ENCODE peak calls at places on chromosome 14, in six cellular contexts. Q is ovary, G is breast epithelium, R is thyroid gland, L is body of pancreas, V is heart left ventricle. N is an unnamed sample. For H3K4me1, the result is how much of the 10 kb centered on the place peaks cover.

GRCh38 chr14:77181603-77182437 is at the start of gene TMEM63C:
- DNase-seq in Q (no peak), G (peak), R (peak), L (peak), V (no peak), N (no peak)

GRCh38 chr14:105627701-105628100 is 101.3 kb downstream of the TMEM121 start:
- DNase-seq in Q (no peak), G (no peak), R (no peak), L (no peak), V (no peak), N (no peak)

GRCh38 chr14:64040044-64040443 is 187.2 kb downstream of the SYNE2 start:
- DNase-seq in Q (no peak), G (no peak), R (no peak), L (no peak), V (no peak), N (no peak)

GRCh38 chr14:20905661-20906060 is 14.5 kb downstream of the RNASE3 start:
- DNase-seq in Q (no peak), G (no peak), R (no peak), L (no peak), V (no peak), N (no peak)

GRCh38 chr14:70096866-70097265 is 91.9 kb downstream of the SLC8A3 start:
- DNase-seq in Q (no peak), G (no peak), R (no peak), L (no peak), V (no peak), N (no peak)

GRCh38 chr14:60051690-60052324 is 39.9 kb upstream of the PCNX4 start:
- DNase-seq in Q (no peak), G (no peak), R (no peak), L (no peak), V (no peak), N (no peak)

GRCh38 chr14:94598816-94599655 is 13.2 kb upstream of the SERPINA3 start:
- DNase-seq in Q (peak), G (peak), R (peak), L (peak), V (no peak), N (peak)

GRCh38 chr14:38309522-38310262 is 53.8 kb upstream of the CLEC14A start:
- DNase-seq in Q (no peak), G (no peak), R (no peak), L (no peak), V (no peak), N (no peak)

GRCh38 chr14:90732142-90732541 is 84.1 kb downstream of the TTC7B start:
- DNase-seq in Q (no peak), G (no peak), R (no peak), L (no peak), V (no peak), N (no peak)

DNA sequence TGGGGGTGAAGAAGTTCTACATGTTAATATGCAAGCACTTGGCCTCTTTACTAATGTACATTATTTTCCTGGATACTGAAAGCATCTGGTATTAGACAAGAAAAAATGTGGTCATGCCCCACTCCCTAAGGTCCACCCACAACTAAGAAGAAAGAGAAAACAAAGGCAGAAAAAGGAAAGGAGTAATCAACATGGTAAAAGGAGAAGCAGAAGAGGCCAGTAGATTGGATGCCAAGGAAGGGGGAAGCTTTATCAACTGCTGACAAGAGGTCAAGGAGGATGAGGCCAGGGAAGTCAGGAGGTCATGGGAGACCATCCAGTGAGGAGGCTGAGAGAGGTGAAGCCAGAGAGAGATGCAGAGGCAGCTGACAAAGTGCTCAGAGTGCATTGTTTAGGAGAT is 383.5 kb downstream of the ZFP36L1 start:
- DNase-seq in Q (no peak), G (no peak), R (no peak), L (no peak), V (no peak), N (no peak)
- H3K4me1 ChIP-seq in Q (under half), G (under half), R (under half), L (under half), V (under half), N (under half)

GRCh38 chr14:61860294-61860918 is 98.2 kb downstream of the SNAPC1 start:
- DNase-seq in Q (no peak), G (no peak), R (peak), L (peak), V (no peak), N (no peak)
- TF ChIP-seq CTCF in Q (no peak), G (peak), R (peak), L (peak), V (peak), N (peak)

GRCh38 chr14:100827140-100827517 is 1.2 kb downstream of the MEG3 start:
- DNase-seq in Q (peak), G (no peak), R (no peak), L (no peak), V (no peak), N (no peak)

GRCh38 chr14:100824156-100824555 is 1.8 kb upstream of the MEG3 start:
- DNase-seq in Q (peak), G (no peak), R (peak), L (no peak), V (peak), N (peak)

GRCh38 chr14:100826371-100827139 is 637 bp downstream of the MEG3 start:
- DNase-seq in Q (no peak), G (no peak), R (no peak), L (no peak), V (peak), N (no peak)

GRCh38 chr14:100824946-100825690 is 800 bp upstream of the MEG3 start:
- DNase-seq in Q (no peak), G (no peak), R (no peak), L (no peak), V (peak), N (no peak)

DNA sequence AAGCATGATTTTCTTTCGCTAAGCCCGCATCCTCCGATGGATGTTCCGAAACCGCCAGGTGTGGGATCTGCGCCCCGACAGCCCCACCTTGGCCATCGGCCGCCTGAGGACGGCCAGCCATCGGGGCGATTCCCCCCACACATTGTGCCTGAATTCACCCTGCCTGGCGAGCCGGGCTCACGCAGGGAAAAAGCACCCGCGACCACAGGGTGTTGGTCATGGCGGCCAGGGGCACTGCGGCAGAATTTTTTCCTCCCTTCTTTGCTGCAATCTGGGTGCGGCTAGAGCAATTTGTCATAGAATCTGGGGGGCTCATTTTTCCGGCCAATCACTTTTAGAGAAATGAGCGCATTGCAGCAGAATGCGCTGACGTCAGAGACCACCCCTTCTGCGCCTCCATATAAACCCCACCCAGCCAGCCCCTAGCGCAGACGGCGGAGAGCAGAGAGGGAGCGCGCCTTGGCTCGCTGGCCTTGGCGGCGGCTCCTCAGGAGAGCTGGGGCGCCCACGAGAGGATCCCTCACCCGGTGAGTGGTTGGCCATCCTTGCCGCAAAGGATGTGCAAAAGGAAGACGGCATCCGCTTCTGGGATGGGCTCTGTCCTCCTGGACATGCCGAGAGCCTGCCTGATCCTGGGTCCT is at the start of gene MEG3:
- DNase-seq in Q (peak), G (peak), R (peak), L (peak), V (peak), N (peak)
- TF ChIP-seq POLR2A in Q (peak), G (peak), R (peak), L (peak), V (peak), N (peak)

GRCh38 chr14:54699735-54700134 is 132.8 kb downstream of the SAMD4A start:
- DNase-seq in Q (no peak), G (no peak), R (no peak), L (no peak), V (no peak), N (no peak)
- H3K4me1 ChIP-seq in Q (under half), G (under half), R (under half), L (under half), V (under half), N (under half)

DNA sequence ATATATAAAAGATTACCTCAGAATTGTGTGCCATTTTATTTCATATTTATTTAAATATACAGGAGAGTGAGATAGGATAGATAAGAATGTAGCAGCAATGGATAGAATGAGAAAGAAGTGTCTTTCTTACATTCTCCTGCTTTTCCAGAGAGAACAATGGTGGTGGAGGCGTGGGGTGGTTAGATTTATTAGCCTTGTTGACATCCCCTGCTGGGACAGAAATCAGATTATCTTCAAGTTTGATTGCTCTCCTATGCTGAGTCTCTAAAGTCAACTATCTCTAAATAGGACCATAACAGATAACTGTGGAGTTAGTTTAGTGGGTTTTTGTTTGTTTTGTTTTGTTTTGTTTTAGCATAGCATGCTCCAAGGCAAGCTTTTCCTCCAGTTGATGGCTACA is 397.6 kb downstream of the LRFN5 start:
- DNase-seq in Q (no peak), G (no peak), R (no peak), L (no peak), V (no peak), N (no peak)
- TF ChIP-seq CTCF in Q (no peak), G (no peak), R (no peak), L (no peak), V (no peak), N (no peak)

DNA sequence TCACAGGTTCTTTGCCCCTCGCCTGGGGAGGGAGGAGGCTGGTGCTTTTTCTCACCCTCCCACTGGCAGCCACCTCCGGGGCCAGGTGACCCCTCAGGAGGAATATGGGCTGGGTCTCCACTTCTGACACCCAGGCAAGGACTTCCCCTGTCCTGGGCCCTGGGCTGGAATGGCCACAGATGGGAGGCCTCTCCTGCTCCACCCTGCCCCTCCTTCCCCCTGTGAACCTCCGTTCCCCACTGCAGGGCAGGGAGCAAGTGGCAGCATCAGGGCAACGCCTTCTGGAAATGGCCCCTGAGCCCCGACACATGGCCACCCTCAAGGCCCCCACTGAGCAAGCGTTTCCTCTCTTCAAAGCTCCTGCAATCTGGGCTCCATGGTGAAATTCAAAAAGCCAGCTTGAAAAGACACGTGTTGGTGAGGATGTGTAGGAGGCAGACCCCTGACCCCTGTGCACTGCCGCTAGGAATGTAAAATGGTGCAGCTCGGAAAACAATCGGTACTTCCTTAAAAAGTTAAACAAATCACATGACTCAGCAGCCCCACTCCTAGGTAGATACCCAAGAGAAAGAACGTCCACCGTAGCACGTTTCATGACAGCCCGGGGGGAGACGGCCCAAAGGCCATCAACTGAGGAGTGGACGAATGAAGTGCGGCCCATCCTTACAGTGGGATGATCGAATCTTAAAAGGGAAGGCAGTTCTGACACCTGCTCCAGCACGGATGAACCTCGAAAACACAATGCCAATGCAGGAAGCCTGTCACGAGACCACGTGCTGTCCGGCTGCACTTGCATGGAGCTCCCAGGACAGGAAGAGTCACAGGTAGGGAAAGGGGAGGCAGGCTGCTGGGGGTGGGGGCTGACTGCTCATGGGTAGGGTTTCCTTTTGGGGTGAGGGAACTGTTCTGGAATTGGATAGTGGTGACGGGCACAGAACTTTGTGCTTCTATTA is 11.5 kb downstream of the XRCC3 start:
- DNase-seq in Q (no peak), G (no peak), R (no peak), L (no peak), V (peak), N (no peak)
- TF ChIP-seq POLR2A in Q (no peak), G (no peak), R (no peak), L (no peak), V (no peak), N (no peak)

DNA sequence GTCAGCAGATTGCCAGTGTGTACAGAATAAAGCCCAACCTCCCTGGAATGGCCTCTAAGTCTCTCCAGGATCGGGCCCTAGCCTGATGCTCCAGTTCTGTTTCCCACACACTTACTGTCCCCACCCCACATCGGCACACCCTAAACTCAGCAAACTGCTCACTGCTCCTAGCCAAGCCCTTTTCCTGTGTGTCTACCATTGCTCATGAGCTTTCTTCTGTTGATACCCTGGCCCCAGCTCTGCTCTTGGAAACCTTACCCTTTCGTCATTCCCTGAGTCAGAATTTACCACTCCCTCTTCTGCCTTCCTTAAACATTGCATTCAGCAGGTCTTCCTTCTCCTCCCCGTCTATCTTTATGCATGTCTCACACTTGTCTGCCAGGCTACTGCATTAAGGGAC is 158.9 kb downstream of the TMX1 start:
- DNase-seq in Q (no peak), G (no peak), R (no peak), L (no peak), V (no peak), N (no peak)
- H3K4me1 ChIP-seq in Q (under half), G (under half), R (under half), L (under half), V (under half), N (under half)

GRCh38 chr14:87067061-87067460 is 925.9 kb downstream of the GALC start:
- DNase-seq in Q (no peak), G (no peak), R (no peak), L (no peak), V (no peak), N (no peak)

GRCh38 chr14:87065366-87065765 is 927.6 kb downstream of the GALC start:
- DNase-seq in Q (no peak), G (no peak), R (no peak), L (no peak), V (no peak), N (no peak)

GRCh38 chr14:87063181-87063580 is 929.8 kb downstream of the GALC start:
- DNase-seq in Q (no peak), G (no peak), R (no peak), L (no peak), V (no peak), N (no peak)

GRCh38 chr14:87067597-87067996 is 925.4 kb downstream of the GALC start:
- DNase-seq in Q (no peak), G (no peak), R (no peak), L (no peak), V (no peak), N (no peak)

DNA sequence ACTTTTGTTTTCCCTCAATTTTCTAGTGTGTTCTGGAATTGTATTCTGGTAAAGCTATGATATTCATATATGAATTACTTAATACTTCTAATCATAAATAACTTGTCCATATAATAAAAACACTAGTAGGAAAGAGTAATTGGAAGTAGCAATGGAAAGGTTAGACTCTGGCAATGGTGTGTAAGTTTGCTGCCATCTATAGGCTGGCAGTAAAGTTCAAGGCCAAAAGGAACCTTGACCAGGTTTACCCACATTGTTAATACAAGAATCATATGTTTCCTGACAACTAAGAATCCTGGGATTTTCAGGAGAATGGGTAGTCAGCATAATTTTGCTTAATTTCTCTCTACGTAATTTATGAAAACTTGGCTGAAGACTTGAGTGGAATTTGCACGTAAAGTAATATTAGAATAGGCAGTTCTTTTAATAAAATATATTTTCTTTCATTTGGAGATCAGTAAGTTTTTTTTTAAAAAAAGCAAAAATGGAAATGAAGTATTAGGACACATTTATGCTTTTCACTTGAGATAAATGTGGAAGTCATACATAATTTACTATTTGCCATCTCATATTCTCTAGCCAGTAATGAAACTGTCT is 926.7 kb downstream of the GALC start:
- DNase-seq in Q (no peak), G (no peak), R (no peak), L (no peak), V (no peak), N (no peak)
- TF ChIP-seq CTCF in Q (no peak), G (no peak), R (no peak), L (peak), V (no peak), N (no peak)

DNA sequence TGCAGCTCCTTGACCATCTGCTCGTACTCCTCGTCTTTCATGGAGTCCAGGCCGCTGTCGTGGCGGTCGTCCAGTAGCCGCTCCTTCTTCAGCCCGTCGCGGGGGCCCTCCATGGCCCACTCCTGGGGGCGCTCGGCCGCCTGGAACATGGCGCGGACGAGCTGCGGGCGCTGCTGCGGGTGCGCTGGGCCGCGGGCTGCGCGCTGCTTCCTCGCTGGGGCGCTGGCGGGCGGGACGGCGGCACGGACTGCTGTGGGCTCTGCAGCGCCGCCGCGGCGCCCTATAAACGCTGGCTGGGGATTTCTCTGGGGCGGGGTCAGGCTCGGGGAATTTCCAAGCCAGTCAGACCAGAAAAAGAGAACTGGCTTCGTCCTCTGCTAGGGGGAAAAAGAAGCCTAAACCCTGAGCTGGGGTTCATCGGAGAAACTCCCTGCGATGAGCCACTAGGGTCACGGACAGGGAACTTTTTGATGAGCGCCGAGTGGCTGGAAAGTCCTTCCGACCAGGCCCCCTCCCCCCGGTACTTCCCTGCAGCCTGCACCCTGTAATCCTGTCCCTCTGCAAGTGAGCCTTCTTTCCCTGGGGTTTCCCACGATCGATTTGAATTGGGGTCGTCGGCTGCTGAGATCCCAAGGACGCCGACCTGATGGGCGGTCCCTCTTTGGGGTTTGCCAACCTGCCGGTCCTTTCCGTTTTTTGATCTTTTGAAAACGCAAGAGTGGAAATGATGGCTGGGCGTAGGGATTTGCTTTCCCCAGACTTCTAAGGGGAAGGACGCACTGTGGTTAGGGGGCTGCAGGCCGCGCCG is at the start of gene NFKBIA:
- DNase-seq in Q (peak), G (peak), R (peak), L (peak), V (peak), N (peak)
- TF ChIP-seq POLR2A in Q (peak), G (peak), R (peak), L (peak), V (peak), N (peak)

DNA sequence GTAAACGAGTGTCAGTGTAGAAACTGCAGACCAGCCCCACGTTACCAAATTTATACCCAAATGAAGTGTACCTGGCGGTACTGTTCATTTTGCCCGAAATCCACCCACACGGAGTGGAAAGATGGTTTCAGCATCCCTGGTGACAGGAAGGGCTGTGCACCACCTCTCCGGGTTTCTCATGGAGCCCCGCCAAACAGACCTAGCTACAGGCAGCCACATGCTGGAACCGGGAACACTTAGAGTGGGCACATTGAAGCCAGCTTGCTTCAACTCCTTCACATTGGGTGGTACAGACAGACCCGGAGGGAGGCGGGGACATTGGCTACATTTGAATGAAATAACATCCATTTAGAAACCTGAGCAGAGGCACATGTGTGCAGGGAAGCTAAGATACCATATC is 84.4 kb downstream of the PPP2R5C start:
- DNase-seq in Q (no peak), G (no peak), R (no peak), L (no peak), V (no peak), N (no peak)
- H3K4me1 ChIP-seq in Q (under half), G (under half), R (under half), L (under half), V (under half), N (under half)

N was measured in uterus.